ENCODE peak calls at places on chromosomes 3 and 15, in five cellular contexts. One of them, this sample, is unnamed.

GRCh38 chr3:132785292-132785691 is 63.1 kb upstream of the NPHP3 start:
- DNase-seq in A549: no peak
- DNase-seq in K562: no peak
- DNase-seq in HepG2: no peak
- DNase-seq in H1: no peak
- DNase-seq in this sample: peak; percentile 57

GRCh38 chr3:12300137-12300536 is 11.3 kb downstream of the PPARG start:
- DNase-seq in A549: peak; percentile 62
- DNase-seq in K562: no peak
- DNase-seq in HepG2: no peak
- DNase-seq in H1: no peak
- DNase-seq in this sample: no peak

GRCh38 chr3:94739420-94739819 is 676.6 kb downstream of the NSUN3 start:
- DNase-seq in A549: no peak
- DNase-seq in K562: no peak
- DNase-seq in H1: no peak
- DNase-seq in HepG2: no peak
- DNase-seq in this sample: no peak

GRCh38 chr3:10193692-10194327 is 29.1 kb downstream of the IRAK2 start:
- DNase-seq in K562: no peak
- DNase-seq in H1: no peak
- DNase-seq in HepG2: no peak
- DNase-seq in A549: no peak
- DNase-seq in this sample: no peak

GRCh38 chr15:68354923-68355322 is 77.0 kb downstream of the ITGA11 start:
- DNase-seq in A549: peak; percentile 73
- DNase-seq in HepG2: peak; percentile 11
- DNase-seq in K562: peak; percentile 25
- DNase-seq in H1: no peak
- DNase-seq in this sample: no peak

GRCh38 chr3:94226058-94226457 is 163.2 kb downstream of the NSUN3 start:
- DNase-seq in K562: no peak
- DNase-seq in A549: no peak
- DNase-seq in H1: no peak
- DNase-seq in HepG2: no peak
- DNase-seq in this sample: no peak

GRCh38 chr3:41331023-41331422 is 131.7 kb downstream of the CTNNB1 start:
- DNase-seq in K562: no peak
- DNase-seq in H1: no peak
- DNase-seq in A549: no peak
- DNase-seq in HepG2: no peak
- DNase-seq in this sample: no peak

GRCh38 chr3:169666079-169666436 is 2.5 kb upstream of the MECOM start:
- DNase-seq in A549: no peak
- DNase-seq in H1: no peak
- DNase-seq in HepG2: no peak
- DNase-seq in K562: no peak
- DNase-seq in this sample: no peak

GRCh38 chr3:71144525-71145253 is 438.8 kb downstream of the FOXP1 start:
- DNase-seq in HepG2: no peak
- DNase-seq in K562: no peak
- DNase-seq in H1: no peak
- DNase-seq in A549: no peak
- DNase-seq in this sample: no peak

GRCh38 chr3:118607915-118608820 is 426.5 kb downstream of the IGSF11 start:
- DNase-seq in H1: no peak
- DNase-seq in A549: no peak
- DNase-seq in HepG2: no peak
- DNase-seq in K562: no peak
- DNase-seq in this sample: no peak

GRCh38 chr3:159340877-159341500 is 539.1 kb downstream of the MFSD1 start:
- DNase-seq in H1: no peak
- DNase-seq in A549: no peak
- DNase-seq in K562: no peak
- DNase-seq in HepG2: no peak
- DNase-seq in this sample: no peak

GRCh38 chr3:72722930-72723726 is 125.1 kb downstream of the SHQ1 start:
- DNase-seq in H1: no peak
- DNase-seq in A549: peak; percentile 26
- DNase-seq in HepG2: no peak
- DNase-seq in K562: no peak
- DNase-seq in this sample: peak; percentile 57

GRCh38 chr3:139607981-139608380 is 68.4 kb upstream of the RBP1 start:
- DNase-seq in K562: no peak
- DNase-seq in H1: no peak
- DNase-seq in HepG2: no peak
- DNase-seq in A549: no peak
- DNase-seq in this sample: no peak

GRCh38 chr3:156305672-156306071 is 185.3 kb downstream of the KCNAB1 start:
- DNase-seq in A549: no peak
- DNase-seq in H1: no peak
- DNase-seq in K562: no peak
- DNase-seq in HepG2: no peak
- DNase-seq in this sample: no peak

GRCh38 chr15:39291690-39292089 is 289.2 kb upstream of the THBS1 start:
- DNase-seq in HepG2: no peak
- DNase-seq in A549: no peak
- DNase-seq in K562: no peak
- DNase-seq in H1: no peak
- DNase-seq in this sample: no peak

GRCh38 chr3:42451546-42452230 is 41.3 kb upstream of the LYZL4 start:
- DNase-seq in HepG2: no peak
- DNase-seq in A549: no peak
- DNase-seq in K562: no peak
- DNase-seq in H1: no peak
- DNase-seq in this sample: peak; percentile 81

GRCh38 chr15:74302821-74303359 is 64.6 kb downstream of the CYP11A1 start:
- DNase-seq in K562: peak; percentile 49
- DNase-seq in H1: peak; percentile 47
- DNase-seq in A549: peak; percentile 38
- DNase-seq in HepG2: peak; percentile 11
- DNase-seq in this sample: peak; percentile 9

GRCh38 chr15:84816694-84817460 is at the start of gene ALPK3:
- DNase-seq in A549: no peak
- DNase-seq in HepG2: no peak
- DNase-seq in K562: no peak
- DNase-seq in H1: no peak
- DNase-seq in this sample: peak; percentile 56
- H3K4me3 ChIP-seq in A549: no peak within 1 kb of the TSS
- H3K4me3 ChIP-seq in HepG2: no peak within 1 kb of the TSS
- H3K4me3 ChIP-seq in K562: no peak within 1 kb of the TSS
- H3K4me3 ChIP-seq in H1: peak within 1 kb of the TSS; percentile 36
- H3K4me3 ChIP-seq in this sample: peak within 1 kb of the TSS; percentile 58

DNA sequence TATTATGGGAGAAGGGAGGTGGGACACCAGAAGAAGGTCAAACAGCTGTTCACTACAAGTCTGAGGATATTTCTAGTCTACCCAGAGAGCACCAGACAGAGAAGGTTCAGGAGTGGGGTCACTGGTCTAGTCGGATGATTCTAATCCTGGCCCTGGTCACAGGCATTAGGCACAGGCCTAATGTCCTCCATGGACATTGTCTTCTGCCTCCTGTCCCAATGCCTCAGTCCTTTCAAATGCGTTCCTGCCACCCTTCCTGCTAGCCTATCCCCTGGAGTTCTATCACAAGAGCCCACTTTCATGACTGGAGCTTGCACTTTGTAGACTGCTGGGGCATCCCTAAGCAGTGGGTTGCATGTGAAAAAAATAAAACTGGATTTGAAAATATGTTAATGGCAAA is 83.9 kb upstream of the PFN2 start:
- DNase-seq in HepG2: no peak
- DNase-seq in K562: no peak
- DNase-seq in H1: no peak
- DNase-seq in A549: no peak
- DNase-seq in this sample: no peak
- TF ChIP-seq JUN in HepG2: no peak
- TF ChIP-seq JUN in K562: no peak
- TF ChIP-seq JUN in H1: no peak
- TF ChIP-seq JUN in A549: no peak
- TF ChIP-seq JUN in this sample: no peak

GRCh38 chr3:47083786-47084185 is 80.1 kb downstream of the SETD2 start:
- DNase-seq in HepG2: no peak
- DNase-seq in K562: no peak
- DNase-seq in A549: no peak
- DNase-seq in H1: no peak
- DNase-seq in this sample: no peak
- TF ChIP-seq MAX in HepG2: no peak
- TF ChIP-seq MAX in K562: no peak
- TF ChIP-seq MAX in A549: no peak
- TF ChIP-seq MAX in H1: no peak
- TF ChIP-seq MAX in this sample: no peak

DNA sequence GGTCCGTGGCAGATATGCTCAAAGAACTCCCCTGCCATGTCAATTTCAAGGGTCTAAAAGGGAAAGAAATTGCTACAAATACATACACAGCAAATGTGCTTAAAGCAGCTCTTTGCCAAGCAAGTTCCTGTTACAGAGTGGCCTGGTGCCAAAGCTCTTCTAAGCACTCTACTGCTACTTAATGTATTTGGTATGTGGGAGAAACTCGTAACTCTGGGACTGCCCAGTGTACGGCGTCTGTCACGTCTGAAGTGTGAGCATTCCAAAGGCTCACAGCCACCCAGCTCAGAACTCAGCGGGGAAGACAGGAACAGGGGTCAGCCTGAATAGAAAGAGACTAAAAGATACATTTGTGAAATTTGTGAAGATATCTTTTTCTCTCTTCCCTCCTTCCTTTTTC is 54.6 kb downstream of the RBMS3 start:
- DNase-seq in A549: peak; percentile 89
- DNase-seq in HepG2: no peak
- DNase-seq in K562: no peak
- DNase-seq in H1: no peak
- DNase-seq in this sample: peak; percentile 92
- H3K4me3 ChIP-seq in A549: peak overlapping the region; percentile 30
- H3K4me3 ChIP-seq in HepG2: no peak overlapping the region
- H3K4me3 ChIP-seq in K562: no peak overlapping the region
- H3K4me3 ChIP-seq in H1: no peak overlapping the region
- H3K4me3 ChIP-seq in this sample: peak overlapping the region; percentile 42

GRCh38 chr15:65058394-65059368 is 9.1 kb downstream of the RASL12 start:
- DNase-seq in K562: no peak
- DNase-seq in A549: no peak
- DNase-seq in H1: no peak
- DNase-seq in HepG2: peak; percentile 33
- DNase-seq in this sample: no peak
- TF ChIP-seq JUN in K562: no peak
- TF ChIP-seq JUN in A549: no peak
- TF ChIP-seq JUN in H1: no peak
- TF ChIP-seq JUN in HepG2: peak; percentile 13
- TF ChIP-seq JUN in this sample: no peak

GRCh38 chr3:101850327-101851048 is 1.2 kb downstream of the NFKBIZ start:
- DNase-seq in H1: no peak
- DNase-seq in A549: no peak
- DNase-seq in K562: no peak
- DNase-seq in HepG2: no peak
- DNase-seq in this sample: peak; percentile 53
- TF ChIP-seq MAX in H1: no peak
- TF ChIP-seq MAX in A549: no peak
- TF ChIP-seq MAX in K562: no peak
- TF ChIP-seq MAX in HepG2: no peak
- TF ChIP-seq MAX in this sample: no peak

GRCh38 chr3:129118745-129119144 is 2.9 kb downstream of the RAB43 start:
- DNase-seq in H1: no peak
- DNase-seq in A549: no peak
- DNase-seq in HepG2: no peak
- DNase-seq in K562: no peak
- DNase-seq in this sample: peak; percentile 27
- H3K4me3 ChIP-seq in H1: no peak overlapping the region
- H3K4me3 ChIP-seq in A549: no peak overlapping the region
- H3K4me3 ChIP-seq in HepG2: peak overlapping the region; percentile 81
- H3K4me3 ChIP-seq in K562: no peak overlapping the region
- H3K4me3 ChIP-seq in this sample: no peak overlapping the region

GRCh38 chr3:80355144-80355543 is 587.3 kb upstream of the ROBO1 start:
- DNase-seq in H1: no peak
- DNase-seq in HepG2: no peak
- DNase-seq in A549: no peak
- DNase-seq in K562: no peak
- DNase-seq in this sample: no peak

DNA sequence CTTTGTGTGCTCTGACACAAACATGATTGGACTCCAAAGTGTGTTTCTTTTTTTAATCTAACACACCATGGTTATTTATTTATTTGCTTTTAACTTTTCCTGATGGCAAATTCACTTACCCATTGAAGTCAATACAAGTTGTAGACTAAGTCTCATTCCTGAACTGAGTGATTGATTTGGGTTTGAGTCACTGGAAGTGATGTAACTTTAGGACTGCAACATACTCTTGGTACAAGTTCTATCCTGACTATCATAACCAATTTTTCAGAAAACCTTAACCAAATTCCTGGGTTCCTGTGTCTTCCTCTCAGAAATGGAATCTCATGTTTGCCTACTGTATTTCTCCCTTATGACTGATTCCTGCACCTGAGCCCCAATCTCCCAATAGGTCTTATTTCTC is 590.0 kb upstream of the ROBO1 start:
- DNase-seq in H1: no peak
- DNase-seq in A549: no peak
- DNase-seq in HepG2: no peak
- DNase-seq in K562: no peak
- DNase-seq in this sample: no peak
- TF ChIP-seq JUN in H1: no peak
- TF ChIP-seq JUN in A549: no peak
- TF ChIP-seq JUN in HepG2: no peak
- TF ChIP-seq JUN in K562: no peak
- TF ChIP-seq JUN in this sample: no peak

This sample was measured in endothelial cell of umbilical vein.